ENCODE peak calls at places on chromosomes 1 and 21, in five cellular contexts. Y is IMR-90, L is A549, W is K562, K is HepG2. Q is an unnamed sample.
A peak's percentile ranks its signal among the peaks of the same experiment; 100 is the strongest.

GRCh38 chr1:218717611-218718010 is 372.5 kb downstream of the TGFB2 start:
- DNase-seq in Y (peak; percentile 81), L (no peak), W (no peak), K (no peak), Q (no peak)

GRCh38 chr21:35303085-35303484 is 254.0 kb upstream of the RUNX1 start:
- DNase-seq in Y (peak; percentile 93), L (no peak), W (no peak), K (no peak), Q (no peak)

GRCh38 chr1:67632811-67633478 is 52.1 kb upstream of the GADD45A start:
- DNase-seq in Y (no peak), L (no peak), W (no peak), K (no peak), Q (no peak)

GRCh38 chr1:225468270-225469020 is 40.6 kb upstream of the LBR start:
- DNase-seq in Y (no peak), L (no peak), W (no peak), K (no peak), Q (no peak)

GRCh38 chr1:59285691-59286090 is 11.2 kb upstream of the FGGY start:
- DNase-seq in Y (peak; percentile 56), L (no peak), W (no peak), K (no peak), Q (no peak)

GRCh38 chr1:3564921-3565831 is 46.1 kb downstream of the MEGF6 start:
- DNase-seq in Y (peak; percentile 10), L (peak; percentile 73), W (peak; percentile 84), K (no peak), Q (no peak)

GRCh38 chr1:6581561-6582305 is 1.9 kb downstream of the ZBTB48 start:
- DNase-seq in Y (no peak), L (no peak), W (peak; percentile 74), K (no peak), Q (no peak)

GRCh38 chr1:33762962-33763361 is 100.9 kb upstream of the HMGB4 start:
- DNase-seq in Y (no peak), L (no peak), W (no peak), K (no peak), Q (no peak)

GRCh38 chr1:52976183-52977035 is 49.3 kb downstream of the SCP2 start:
- DNase-seq in Y (no peak), L (no peak), W (peak; percentile 35), K (no peak), Q (no peak)

GRCh38 chr1:106746448-106747085 is 309.9 kb upstream of the PRMT6 start:
- DNase-seq in Y (no peak), L (no peak), W (no peak), K (no peak), Q (no peak)

GRCh38 chr1:160997323-160998038 is 23.5 kb downstream of the F11R start:
- DNase-seq in Y (peak; percentile 64), L (peak; percentile 86), W (peak; percentile 82), K (peak; percentile 61), Q (no peak)

GRCh38 chr1:41434306-41434705 is 50.2 kb downstream of the EDN2 start:
- DNase-seq in Y (no peak), L (no peak), W (no peak), K (no peak), Q (no peak)

GRCh38 chr1:245188350-245188749 is 33.6 kb downstream of the KIF26B start:
- DNase-seq in Y (no peak), L (no peak), W (no peak), K (no peak), Q (no peak)

GRCh38 chr21:17613242-17613676 is 558 bp upstream of the BTG3 start:
- DNase-seq in Y (no peak), L (no peak), W (no peak), K (no peak), Q (no peak)

GRCh38 chr1:117613249-117613968 is 7.6 kb downstream of the TENT5C start:
- DNase-seq in Y (no peak), L (no peak), W (peak; percentile 87), K (no peak), Q (no peak)

GRCh38 chr1:97412155-97412554 is 508.7 kb downstream of the DPYD start:
- DNase-seq in Y (peak; percentile 50), L (no peak), W (no peak), K (no peak), Q (no peak)

GRCh38 chr1:119275145-119275929 is 93.2 kb upstream of the HAO2 start:
- DNase-seq in Y (peak; percentile 67), L (peak; percentile 13), W (peak; percentile 53), K (peak; percentile 45), Q (no peak)

GRCh38 chr1:65082346-65083040 is 65.5 kb upstream of the AK4 start:
- DNase-seq in Y (no peak), L (no peak), W (no peak), K (no peak), Q (no peak)

GRCh38 chr1:217630711-217631591 is at the start of the genes GPATCH2 and SPATA17:
- DNase-seq in Y (peak; percentile 90), L (peak; percentile 86), W (peak; percentile 17), K (peak; percentile 86), Q (peak; percentile 77)

GRCh38 chr1:71101839-71102376 is 21.1 kb upstream of the ZRANB2 start:
- DNase-seq in Y (no peak), L (no peak), W (no peak), K (no peak), Q (no peak)

GRCh38 chr1:110390096-110390495 is 730 bp downstream of the SLC16A4 start:
- DNase-seq in Y (peak; percentile 89), L (peak; percentile 82), W (no peak), K (no peak), Q (no peak)

GRCh38 chr1:186404454-186405051 is 28.9 kb downstream of the ODR4 start:
- DNase-seq in Y (peak; percentile 76), L (peak; percentile 43), W (peak; percentile 60), K (peak; percentile 27), Q (no peak)

GRCh38 chr1:116556289-116557006 is 14.4 kb downstream of the CD58 start:
- DNase-seq in Y (peak; percentile 48), L (no peak), W (peak; percentile 75), K (no peak), Q (peak; percentile 96)

GRCh38 chr1:241627453-241628329 is 12.5 kb downstream of the CHML start:
- DNase-seq in Y (peak; percentile 86), L (peak; percentile 60), W (peak; percentile 49), K (peak; percentile 60), Q (peak; percentile 35)

GRCh38 chr1:3807769-3808168 is 11.5 kb upstream of the LRRC47 start:
- DNase-seq in Y (no peak), L (no peak), W (peak; percentile 71), K (no peak), Q (no peak)

GRCh38 chr1:178146456-178146855 is 52.6 kb downstream of the RASAL2 start:
- DNase-seq in Y (no peak), L (no peak), W (no peak), K (no peak), Q (no peak)

GRCh38 chr1:33410091-33410701 is 20.7 kb downstream of the PHC2 start:
- DNase-seq in Y (peak; percentile 60), L (no peak), W (no peak), K (no peak), Q (no peak)

GRCh38 chr1:210527091-210527490 is 198.4 kb downstream of the HHAT start:
- DNase-seq in Y (peak; percentile 16), L (no peak), W (no peak), K (no peak), Q (no peak)

GRCh38 chr1:186798960-186799688 is 29.6 kb upstream of the PLA2G4A start:
- DNase-seq in Y (no peak), L (no peak), W (no peak), K (no peak), Q (no peak)

GRCh38 chr1:8137406-8138244 is 111.5 kb upstream of the ERRFI1 start:
- DNase-seq in Y (peak; percentile 97), L (peak; percentile 38), W (no peak), K (peak; percentile 68), Q (no peak)

GRCh38 chr1:247797518-247797917 is 26.4 kb downstream of the OR14A16 start:
- DNase-seq in Y (no peak), L (no peak), W (no peak), K (no peak), Q (no peak)

GRCh38 chr1:93839307-93839706 is 39.7 kb downstream of the DNTTIP2 start:
- DNase-seq in Y (peak; percentile 95), L (no peak), W (no peak), K (no peak), Q (no peak)

GRCh38 chr1:20199840-20200239 is 13.5 kb upstream of the PLA2G2C start:
- DNase-seq in Y (no peak), L (no peak), W (no peak), K (no peak), Q (no peak)

DNA sequence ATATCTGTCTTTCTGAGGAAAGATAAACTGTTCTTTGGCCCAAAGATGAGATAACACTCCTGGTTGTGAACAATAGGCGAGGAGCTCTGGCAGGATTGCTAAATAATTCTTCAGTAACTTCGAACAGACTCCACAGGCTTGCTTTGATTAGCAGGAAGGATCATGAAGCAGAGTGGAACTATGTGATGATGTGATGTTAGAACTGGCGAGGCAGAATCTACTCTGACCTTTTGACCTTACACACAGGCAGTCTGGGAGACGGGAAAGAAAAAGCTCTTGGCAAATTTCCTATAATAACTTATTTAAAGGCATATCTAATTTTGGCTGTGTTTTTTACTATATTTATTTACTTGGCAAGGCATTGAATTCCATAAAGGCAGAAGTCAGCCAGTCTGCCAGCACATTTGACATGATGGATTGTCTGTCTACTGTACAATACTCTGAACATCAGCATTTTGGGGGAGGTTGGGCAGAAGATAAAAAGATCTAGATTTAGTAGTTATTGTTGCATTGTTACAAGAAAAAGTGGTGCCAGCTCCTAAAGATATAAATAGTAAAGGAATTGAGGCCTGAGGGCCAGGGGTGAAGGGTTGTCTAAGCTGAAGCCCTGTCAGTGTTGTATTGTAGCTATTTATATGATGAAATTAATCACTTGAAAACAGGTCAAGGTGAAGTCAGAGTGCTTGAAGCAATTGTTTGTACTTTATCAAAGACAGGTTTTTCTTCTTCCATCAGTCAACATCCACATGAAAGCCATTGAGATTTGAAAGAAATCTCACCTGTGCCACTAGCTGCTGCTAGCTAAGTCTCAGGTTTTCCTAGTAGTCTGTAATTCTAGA is 708.8 kb downstream of the LTN1 start:
- DNase-seq in Y (peak; percentile 94), L (no peak), W (no peak), K (peak; percentile 40), Q (no peak)
- TF ChIP-seq POLR2A in Y (no peak), L (no peak), W (no peak), K (no peak), Q (no peak)

DNA sequence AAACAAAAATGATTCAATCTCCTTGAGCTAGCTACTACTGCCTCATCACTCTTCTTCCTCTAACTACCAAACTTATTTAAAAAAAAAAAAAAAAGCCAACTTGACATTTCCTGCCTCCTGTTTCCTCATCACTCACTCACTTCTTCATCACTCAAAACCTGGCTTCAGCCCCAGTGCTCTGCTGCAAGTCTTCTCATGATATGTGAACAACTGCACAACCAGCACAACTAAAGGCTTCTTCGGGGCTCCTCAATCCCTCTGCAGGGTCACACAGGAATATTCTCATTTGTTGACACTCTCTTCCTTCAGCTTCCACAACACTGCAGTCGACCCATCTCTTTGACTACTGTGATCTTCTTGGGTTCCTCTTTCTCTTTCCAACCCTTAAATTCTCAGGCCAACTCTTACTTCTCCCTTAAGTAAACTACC is 7.6 kb downstream of the MTF1 start:
- DNase-seq in Y (peak; percentile 26), L (no peak), W (no peak), K (no peak), Q (peak; percentile 11)
- TF ChIP-seq SMC3 in Y (no peak), L (no peak), W (no peak), K (no peak), Q (no peak)

GRCh38 chr1:234214911-234215892 is 158.1 kb upstream of the COA6 start:
- DNase-seq in Y (no peak), L (no peak), W (no peak), K (no peak), Q (no peak)
- TF ChIP-seq POLR2A in Y (no peak), L (no peak), W (no peak), K (no peak), Q (no peak)

GRCh38 chr1:233389169-233389568 is 61.6 kb downstream of the MAP3K21 start:
- DNase-seq in Y (no peak), L (no peak), W (no peak), K (no peak), Q (no peak)
- TF ChIP-seq SMC3 in Y (no peak), L (no peak), W (no peak), K (no peak), Q (no peak)

Q was measured in GM12878.